ENCODE peak calls at places on chromosomes 16 and 17, in ten cellular contexts. G is brain microvascular endothelial cell; C is tibial nerve; D is RWPE1; W is body of pancreas; L is effector memory CD4-positive, alpha-beta T cell; J is OCI-LY7; Y is cardiac muscle cell; Q is CD8-positive, alpha-beta memory T cell; N is aorta. R is an unnamed sample.

GRCh38 chr16:85514601-85515318 is 98.4 kb upstream of the GSE1 start:
- DNase-seq in D (peak), L (no peak), N (peak), C (peak), J (no peak), G (peak), Q (no peak), Y (no peak), W (peak), R (peak)

GRCh38 chr17:35543856-35544255 is 6.4 kb upstream of the SLFN12L start:
- DNase-seq in N (no peak), L (no peak), Q (no peak), D (no peak), C (no peak), G (peak), J (no peak), Y (no peak), W (no peak), R (no peak)

GRCh38 chr17:45740553-45741330 is 43.4 kb upstream of the CRHR1 start:
- DNase-seq in Q (no peak), L (no peak), J (peak), G (peak), C (no peak), D (peak), Y (peak), W (no peak), N (peak), R (no peak)

GRCh38 chr16:85309656-85310587 is 197.7 kb upstream of the CIBAR2 start:
- DNase-seq in J (peak), Y (no peak), L (no peak), D (no peak), G (no peak), C (peak), N (no peak), Q (no peak), W (peak), R (peak)

GRCh38 chr16:19833581-19833980 is 51.1 kb downstream of the GPRC5B start:
- DNase-seq in L (no peak), D (no peak), G (no peak), W (no peak), C (no peak), J (no peak), Q (no peak), Y (no peak), N (no peak), R (no peak)

GRCh38 chr16:1290032-1290431 is 19.4 kb upstream of the UBE2I start:
- DNase-seq in W (no peak), N (no peak), L (no peak), Q (no peak), D (no peak), J (no peak), C (no peak), Y (no peak), G (no peak), R (no peak)

GRCh38 chr16:77457046-77457445 is 22.2 kb upstream of the ADAMTS18 start:
- DNase-seq in N (no peak), G (peak), J (no peak), Q (no peak), C (no peak), Y (no peak), D (no peak), L (no peak), W (no peak), R (no peak)

GRCh38 chr16:54648575-54648974 is 282.1 kb upstream of the IRX5 start:
- DNase-seq in C (no peak), L (no peak), J (no peak), D (no peak), N (no peak), Y (no peak), W (no peak), Q (no peak), G (no peak), R (no peak)

GRCh38 chr16:72198021-72198420 is 26.1 kb upstream of the PMFBP1 start:
- DNase-seq in N (no peak), G (peak), Y (no peak), J (no peak), D (no peak), L (no peak), W (peak), C (peak), Q (no peak), R (no peak)

GRCh38 chr16:75787421-75787820 is 61.1 kb upstream of the CPHXL start:
- DNase-seq in Y (no peak), D (no peak), Q (no peak), C (no peak), J (peak), L (no peak), N (no peak), W (no peak), G (no peak), R (no peak)

GRCh38 chr17:10803830-10804498 is at the start of gene TMEM238L:
- DNase-seq in N (no peak), D (no peak), C (no peak), W (no peak), L (no peak), Y (no peak), Q (no peak), J (no peak), G (no peak), R (peak)

GRCh38 chr17:65332375-65332774 is 195.2 kb downstream of the RGS9 start:
- DNase-seq in J (no peak), Q (no peak), W (no peak), C (no peak), N (no peak), Y (no peak), G (peak), D (peak), L (no peak), R (no peak)

GRCh38 chr17:51398128-51398525 is 137.8 kb downstream of the UTP18 start:
- DNase-seq in N (no peak), Y (no peak), G (no peak), Q (no peak), D (no peak), L (no peak), W (no peak), J (no peak), C (no peak), R (no peak)

GRCh38 chr16:60091076-60091475 is 1357.0 kb upstream of the GOT2 start:
- DNase-seq in Q (no peak), D (no peak), C (no peak), N (no peak), G (no peak), Y (no peak), W (no peak), J (no peak), L (no peak), R (no peak)

GRCh38 chr16:4683255-4684029 is 9.9 kb upstream of the NUDT16L1 start:
- DNase-seq in J (no peak), Q (no peak), D (no peak), Y (no peak), C (no peak), W (no peak), N (no peak), G (no peak), L (no peak), R (no peak)

GRCh38 chr17:6374761-6375312 is 60.1 kb downstream of the AIPL1 start:
- DNase-seq in L (no peak), N (no peak), G (peak), Q (no peak), D (peak), W (peak), Y (peak), J (no peak), C (no peak), R (no peak)

GRCh38 chr17:688100-688989 is 26.3 kb downstream of the VPS53 start:
- DNase-seq in J (peak), N (no peak), Q (no peak), G (peak), L (no peak), D (no peak), W (no peak), C (peak), Y (no peak), R (no peak)

GRCh38 chr17:18954321-18954720 is 2.4 kb downstream of the SLC5A10 start:
- DNase-seq in L (no peak), J (no peak), C (no peak), D (no peak), Y (no peak), W (no peak), N (peak), G (no peak), Q (no peak), R (no peak)

GRCh38 chr16:86653289-86654006 is 75.1 kb downstream of the FOXL1 start:
- DNase-seq in W (no peak), C (no peak), Y (no peak), N (no peak), G (peak), D (no peak), Q (no peak), L (no peak), J (no peak), R (no peak)

GRCh38 chr17:5237541-5238016 is 2.9 kb upstream of the SCIMP start:
- DNase-seq in Q (peak), J (peak), Y (peak), C (peak), D (peak), G (peak), N (no peak), L (no peak), W (peak), R (peak)

GRCh38 chr17:38912221-38912813 is 13.1 kb upstream of the LASP1NB start:
- DNase-seq in D (no peak), W (peak), C (no peak), J (no peak), G (no peak), L (no peak), Y (no peak), Q (peak), N (peak), R (peak)

GRCh38 chr17:81715872-81716673 is 4.0 kb downstream of the SLC25A10 start:
- DNase-seq in N (peak), Y (no peak), Q (no peak), G (no peak), L (no peak), C (no peak), W (no peak), D (no peak), J (no peak), R (no peak)

GRCh38 chr16:49443576-49443975 is 70.0 kb downstream of the C16orf78 start:
- DNase-seq in J (no peak), G (no peak), Y (no peak), W (no peak), L (no peak), N (peak), Q (no peak), D (no peak), C (no peak), R (no peak)

GRCh38 chr17:81429353-81429774 is 34.1 kb downstream of the BAHCC1 start:
- DNase-seq in G (peak), J (no peak), N (peak), L (no peak), Q (no peak), W (peak), D (peak), Y (no peak), C (peak), R (peak)

GRCh38 chr17:27631897-27632725 is 1.1 kb downstream of the LGALS9 start:
- DNase-seq in Y (no peak), W (no peak), N (no peak), L (no peak), J (no peak), D (no peak), G (no peak), C (no peak), Q (no peak), R (no peak)

GRCh38 chr16:30054959-30055553 is 10.5 kb upstream of the ALDOA start:
- DNase-seq in J (peak), L (peak), W (peak), N (no peak), D (peak), Q (no peak), C (no peak), Y (peak), G (no peak), R (no peak)

GRCh38 chr16:30626230-30626629 is 16.0 kb upstream of the ZNF689 start:
- DNase-seq in C (no peak), D (no peak), J (no peak), Y (no peak), G (no peak), Q (no peak), W (no peak), N (no peak), L (no peak), R (no peak)

GRCh38 chr16:89145406-89146161 is 26.0 kb upstream of the CDH15 start:
- DNase-seq in W (no peak), G (no peak), Q (peak), Y (no peak), L (no peak), D (no peak), J (no peak), N (no peak), C (no peak), R (no peak)

GRCh38 chr17:9677411-9677810 is 32.1 kb downstream of the USP43 start:
- DNase-seq in J (no peak), G (no peak), Y (no peak), W (no peak), Q (no peak), D (peak), L (no peak), N (no peak), C (no peak), R (no peak)

DNA sequence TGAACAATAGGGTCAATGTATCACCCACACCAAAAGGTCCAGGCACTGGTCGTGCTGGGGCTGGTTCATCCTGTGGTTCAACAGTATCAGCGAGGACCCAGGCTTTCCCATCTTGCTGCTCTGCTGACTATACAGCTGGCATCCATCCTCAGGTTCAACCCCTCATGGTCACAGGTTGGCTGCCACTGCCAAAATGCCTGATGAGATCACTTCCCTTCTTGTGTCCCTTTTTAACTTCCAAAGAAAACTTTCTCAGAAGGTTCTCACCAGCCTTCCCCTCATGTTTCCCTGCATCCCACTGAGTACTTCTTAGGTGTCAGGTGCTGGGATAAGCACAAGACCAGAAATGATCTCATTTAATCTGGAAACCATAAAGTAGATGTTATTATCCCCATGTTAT is 25.7 kb downstream of the CLEC16A start:
- DNase-seq in L (no peak), W (no peak), C (peak), Y (no peak), G (no peak), N (peak), D (no peak), Q (no peak), J (no peak), R (no peak)
- H3K27ac ChIP-seq in L (no peak), W (no peak), C (no peak), Y (no peak), G (no peak), N (no peak), D (no peak), Q (no peak), J (no peak), R (no peak)

DNA sequence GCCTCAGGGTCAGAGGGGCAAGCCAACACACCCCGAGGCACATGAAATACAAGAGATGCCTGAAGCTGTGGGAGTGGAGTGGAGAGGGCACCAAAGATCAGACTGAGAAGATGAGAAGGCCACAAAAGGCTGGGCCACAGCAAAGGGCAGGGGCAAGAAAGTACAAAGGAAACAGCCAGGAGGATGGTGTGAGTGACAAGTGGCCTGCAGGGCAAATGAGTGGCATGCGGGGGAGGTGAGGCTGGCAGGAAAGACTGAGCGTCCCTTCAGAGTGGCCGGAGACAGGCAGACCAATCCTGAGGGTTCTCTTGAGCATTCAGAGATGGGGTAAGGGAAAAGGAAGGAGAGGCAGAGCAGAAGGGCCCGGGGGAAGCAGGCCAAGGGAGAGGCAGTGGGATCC is 23.2 kb downstream of the HSD11B2 start:
- DNase-seq in D (no peak), C (no peak), L (no peak), W (no peak), J (no peak), Q (no peak), G (no peak), Y (no peak), N (no peak), R (no peak)
- H3K27ac ChIP-seq in D (no peak), C (peak), L (no peak), W (no peak), J (no peak), Q (no peak), G (no peak), Y (no peak), N (no peak), R (no peak)

GRCh38 chr17:42311240-42312034 is 23.1 kb downstream of the STAT5A start:
- DNase-seq in G (no peak), L (no peak), D (no peak), Q (no peak), J (no peak), C (peak), W (peak), Y (peak), N (peak), R (peak)
- H3K27ac ChIP-seq in G (no peak), L (peak), D (peak), Q (peak), J (no peak), C (peak), W (no peak), Y (peak), N (no peak), R (peak)

GRCh38 chr16:10881479-10882030 is 4.6 kb downstream of the CIITA start:
- DNase-seq in L (no peak), W (no peak), C (no peak), Q (no peak), D (no peak), G (no peak), Y (no peak), N (peak), J (no peak), R (no peak)

GRCh38 chr16:10879681-10880589 is 2.9 kb downstream of the CIITA start:
- DNase-seq in J (no peak), C (no peak), L (no peak), Q (no peak), W (no peak), N (peak), D (no peak), G (no peak), Y (no peak), R (no peak)

GRCh38 chr16:10880609-10881452 is 3.8 kb downstream of the CIITA start:
- DNase-seq in Y (no peak), W (no peak), N (peak), Q (no peak), J (no peak), C (no peak), G (no peak), D (no peak), L (no peak), R (no peak)

GRCh38 chr16:10885246-10885645 is 8.2 kb downstream of the CIITA start:
- DNase-seq in Q (no peak), D (no peak), G (no peak), W (no peak), Y (no peak), L (no peak), J (peak), C (peak), N (no peak), R (no peak)

DNA sequence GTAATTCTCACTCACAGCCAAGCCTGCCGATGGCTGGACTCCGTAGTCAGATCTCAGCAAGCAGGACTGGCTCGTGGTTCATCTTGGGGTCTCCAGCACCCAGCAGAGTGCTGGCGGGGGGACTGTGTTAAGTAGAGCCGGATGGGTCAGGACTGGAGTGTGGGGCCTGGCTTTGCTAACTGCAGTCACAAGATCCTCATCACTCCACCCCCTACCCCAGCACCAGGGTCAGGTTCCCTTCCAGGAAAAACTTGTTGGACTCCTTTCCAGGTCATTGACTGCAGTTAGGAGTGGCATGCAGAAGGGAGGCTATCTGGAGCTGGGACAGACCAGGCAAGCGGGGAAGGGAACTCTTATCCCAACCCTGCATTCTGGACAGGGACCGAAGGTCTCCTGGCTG is 6.0 kb downstream of the CIITA start:
- DNase-seq in G (no peak), J (no peak), Y (no peak), N (peak), W (peak), L (no peak), C (no peak), D (peak), Q (no peak), R (no peak)
- H3K27ac ChIP-seq in G (no peak), J (no peak), Y (no peak), N (no peak), W (no peak), L (no peak), C (no peak), D (no peak), Q (no peak), R (no peak)

GRCh38 chr17:3910420-3911270 is 5.6 kb downstream of the P2RX1 start:
- DNase-seq in L (no peak), Y (no peak), W (no peak), G (no peak), J (no peak), Q (no peak), D (no peak), N (no peak), C (no peak), R (no peak)

GRCh38 chr17:3909257-3909656 is 7.0 kb downstream of the P2RX1 start:
- DNase-seq in J (no peak), L (no peak), D (no peak), Q (no peak), G (no peak), Y (no peak), C (no peak), N (no peak), W (no peak), R (no peak)

GRCh38 chr17:3912827-3913226 is 3.4 kb downstream of the P2RX1 start:
- DNase-seq in G (no peak), L (no peak), J (no peak), C (no peak), D (no peak), Q (no peak), W (no peak), Y (no peak), N (no peak), R (no peak)

GRCh38 chr17:3913531-3914318 is 2.5 kb downstream of the P2RX1 start:
- DNase-seq in Q (peak), C (peak), L (peak), D (peak), J (peak), W (peak), Y (peak), N (peak), G (peak), R (peak)

DNA sequence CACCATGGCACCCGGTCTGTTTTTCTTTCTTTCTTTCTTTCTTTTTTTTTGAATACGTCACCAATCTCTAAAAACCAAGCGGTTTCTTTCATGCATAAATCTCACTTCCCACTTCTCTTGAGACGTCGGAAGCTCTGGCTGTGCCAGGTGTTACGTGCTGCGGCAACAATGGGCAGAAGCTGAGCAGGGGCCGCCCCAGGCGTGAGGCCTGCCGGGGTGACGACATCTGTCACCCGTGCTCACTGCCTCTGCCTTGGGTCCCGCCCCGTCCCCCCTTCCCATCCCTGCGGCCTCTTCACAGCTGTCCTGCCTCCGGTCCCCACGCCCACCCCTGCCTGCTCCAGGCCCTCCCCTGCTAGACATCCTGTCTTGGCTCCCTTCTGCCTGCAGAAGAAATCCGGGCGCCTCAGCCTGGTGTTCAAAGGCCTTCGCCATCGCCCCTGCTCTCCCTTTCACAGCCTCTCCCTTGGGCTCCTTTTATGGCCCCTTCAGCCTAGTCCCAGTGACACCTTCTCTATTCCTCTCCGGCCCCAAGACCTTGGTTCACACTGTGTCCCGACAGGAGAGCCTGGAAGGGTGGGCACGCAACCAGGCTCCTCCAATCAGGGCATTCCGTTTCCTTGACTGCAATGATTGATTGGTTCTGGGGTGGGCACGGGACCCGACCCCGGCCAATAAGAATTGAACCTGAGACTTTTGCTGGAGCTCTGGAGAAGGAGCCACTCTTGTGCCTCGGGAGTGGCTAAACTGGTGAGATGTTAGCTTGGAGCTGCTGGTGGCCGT is 4.8 kb downstream of the P2RX1 start:
- DNase-seq in Q (peak), Y (no peak), D (no peak), W (peak), L (peak), J (peak), C (no peak), G (no peak), N (no peak), R (no peak)
- H3K27ac ChIP-seq in Q (no peak), Y (no peak), D (no peak), W (no peak), L (peak), J (peak), C (no peak), G (no peak), N (no peak), R (no peak)

R was measured in left ventricle myocardium inferior.